ENCODE peak calls at places on chromosomes 3 and 15, in six cellular contexts. T is mesenchymal stem cell, V is IMR-90, R is sigmoid colon, P is cardiac muscle cell, U is lower lobe of right lung. E is an unnamed sample. For H3K4me1, the result is how much of the 10 kb centered on the place peaks cover.

GRCh38 chr15:78353093-78353492 is 12.9 kb downstream of the CRABP1 start:
- DNase-seq in T (no peak), U (no peak), V (peak), P (no peak), R (no peak), E (no peak)

GRCh38 chr3:184524981-184525336 is 36.6 kb upstream of the EPHB3 start:
- DNase-seq in U (no peak), T (no peak), V (no peak), P (no peak), R (no peak), E (no peak)

GRCh38 chr3:69204315-69204957 is 82.0 kb upstream of the LMOD3 start:
- DNase-seq in P (no peak), U (no peak), R (no peak), T (no peak), V (peak), E (no peak)

GRCh38 chr15:49490963-49491362 is 67.9 kb downstream of the FGF7 start:
- DNase-seq in P (peak), U (no peak), R (no peak), T (no peak), V (peak), E (no peak)

GRCh38 chr15:41790169-41790568 is 15.9 kb downstream of the MAPKBP1 start:
- DNase-seq in R (no peak), V (no peak), P (no peak), U (no peak), T (no peak), E (no peak)

GRCh38 chr3:143314291-143315093 is 194.9 kb downstream of the CHST2 start:
- DNase-seq in P (no peak), R (no peak), V (no peak), U (no peak), T (no peak), E (no peak)

GRCh38 chr3:147493666-147494065 is 84.5 kb downstream of the ZIC1 start:
- DNase-seq in V (no peak), R (no peak), U (no peak), T (no peak), P (no peak), E (no peak)

GRCh38 chr15:43267439-43267838 is 711 bp upstream of the TGM5 start:
- DNase-seq in U (no peak), V (no peak), T (no peak), R (no peak), P (no peak), E (no peak)

GRCh38 chr3:136960838-136961836 is 3.4 kb downstream of the IL20RB start:
- DNase-seq in U (no peak), V (no peak), P (no peak), R (no peak), T (peak), E (no peak)

GRCh38 chr3:127037021-127037400 is 54.1 kb downstream of the PLXNA1 start:
- DNase-seq in V (no peak), U (no peak), R (peak), T (no peak), P (no peak), E (no peak)

GRCh38 chr15:64825081-64825430 is 391 bp downstream of the PIF1 start:
- DNase-seq in T (no peak), U (no peak), R (peak), V (no peak), P (no peak), E (no peak)

GRCh38 chr3:178436773-178437172 is 99.5 kb upstream of the KCNMB2 start:
- DNase-seq in U (no peak), P (peak), R (no peak), V (peak), T (peak), E (no peak)

GRCh38 chr3:112746675-112747276 is 99.9 kb downstream of the CD200R1L start:
- DNase-seq in V (peak), T (peak), R (no peak), P (peak), U (no peak), E (no peak)

GRCh38 chr15:76625267-76625666 is 279.9 kb downstream of the SCAPER start:
- DNase-seq in P (no peak), T (no peak), V (no peak), R (no peak), U (no peak), E (no peak)

DNA sequence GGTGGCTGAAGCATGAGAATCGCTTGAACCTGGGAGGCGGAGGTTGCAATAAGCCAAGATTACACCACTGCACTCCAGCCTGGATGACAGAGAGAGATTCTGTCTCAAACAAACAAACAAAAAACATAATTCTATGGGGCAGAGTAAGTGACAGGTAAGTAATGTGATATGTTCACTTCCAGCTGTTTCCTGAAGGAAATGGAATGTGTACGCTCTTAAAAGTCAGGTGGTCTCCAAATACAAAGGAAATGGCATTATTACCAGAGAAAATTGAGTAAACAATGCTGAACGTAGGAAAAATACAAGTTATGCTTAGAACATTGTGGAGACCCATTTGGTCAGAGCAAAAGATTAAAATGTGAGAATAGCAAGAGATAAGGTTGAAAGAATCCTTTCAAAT is 278.5 kb downstream of the SCAPER start:
- DNase-seq in T (no peak), U (no peak), V (no peak), R (no peak), P (no peak), E (no peak)
- H3K27ac ChIP-seq in T (no peak), U (no peak), V (no peak), R (no peak), P (no peak), E (no peak)

GRCh38 chr3:192864943-192865342 is 52.7 kb downstream of the MB21D2 start:
- DNase-seq in U (no peak), T (peak), P (peak), V (peak), R (peak), E (no peak)
- H3K4me3 ChIP-seq in U (no peak), T (no peak), P (no peak), V (no peak), R (no peak), E (no peak)

GRCh38 chr3:129661766-129662165 is 55.3 kb upstream of the PLXND1 start:
- DNase-seq in V (no peak), T (no peak), U (no peak), R (no peak), P (no peak), E (no peak)

GRCh38 chr3:129663045-129663446 is 56.6 kb upstream of the PLXND1 start:
- DNase-seq in R (no peak), T (no peak), V (no peak), P (no peak), U (no peak), E (no peak)

GRCh38 chr3:129664040-129664646 is 57.7 kb upstream of the PLXND1 start:
- DNase-seq in U (no peak), V (no peak), P (no peak), R (no peak), T (no peak), E (no peak)

GRCh38 chr3:129665024-129665768 is 58.7 kb upstream of the PLXND1 start:
- DNase-seq in V (peak), R (no peak), P (peak), U (no peak), T (peak), E (no peak)

GRCh38 chr3:129662230-129662629 is 55.8 kb upstream of the PLXND1 start:
- DNase-seq in P (peak), T (no peak), R (no peak), U (no peak), V (no peak), E (no peak)
- H3K4me1 ChIP-seq in P (under half), T (under half), R (under half), U (under half), V (under half), E (under half)

GRCh38 chr15:22895465-22896190 is 57.2 kb downstream of the NIPA2 start:
- DNase-seq in P (no peak), R (no peak), U (no peak), V (peak), T (no peak), E (no peak)
- H3K27ac ChIP-seq in P (no peak), R (no peak), U (no peak), V (no peak), T (peak), E (no peak)

DNA sequence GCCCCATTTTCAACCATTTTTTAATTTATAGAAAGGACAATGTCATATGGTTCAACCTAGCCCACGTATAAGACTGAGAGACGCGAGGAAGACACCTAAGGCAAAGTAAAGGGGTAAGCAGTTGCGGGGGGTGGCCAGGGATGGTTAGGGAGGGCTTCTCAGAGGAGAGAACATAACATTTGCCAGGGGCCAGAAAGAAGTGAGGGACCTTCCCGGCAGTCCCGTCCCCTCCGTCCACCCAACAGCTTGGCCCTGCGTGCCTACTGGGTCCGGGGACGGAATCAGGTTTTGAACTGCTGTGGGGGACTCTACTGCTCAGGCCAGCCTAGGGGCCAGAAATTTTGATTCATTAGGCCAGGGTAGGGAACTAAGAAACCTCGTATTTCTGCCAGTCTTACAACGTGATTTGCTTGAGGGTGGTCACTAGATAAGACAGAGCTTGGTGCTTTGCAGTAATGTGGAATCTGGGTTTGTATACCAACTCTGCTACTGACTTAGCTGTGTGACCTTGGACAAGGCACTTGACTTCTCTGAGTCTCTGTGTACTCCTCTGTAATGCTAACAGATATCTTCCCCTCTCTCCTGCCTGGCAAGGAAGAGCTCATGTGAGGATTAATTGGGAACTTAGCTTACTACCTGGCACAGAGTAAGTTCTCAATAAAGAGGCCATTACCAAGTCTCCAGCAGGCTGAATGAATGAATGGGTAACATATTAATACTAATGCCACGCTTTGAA is 734 bp upstream of the SLC6A20 start:
- DNase-seq in P (no peak), V (no peak), U (no peak), R (no peak), T (no peak), E (no peak)
- H3K4me3 ChIP-seq in P (peak), V (no peak), U (peak), R (no peak), T (no peak), E (no peak)

DNA sequence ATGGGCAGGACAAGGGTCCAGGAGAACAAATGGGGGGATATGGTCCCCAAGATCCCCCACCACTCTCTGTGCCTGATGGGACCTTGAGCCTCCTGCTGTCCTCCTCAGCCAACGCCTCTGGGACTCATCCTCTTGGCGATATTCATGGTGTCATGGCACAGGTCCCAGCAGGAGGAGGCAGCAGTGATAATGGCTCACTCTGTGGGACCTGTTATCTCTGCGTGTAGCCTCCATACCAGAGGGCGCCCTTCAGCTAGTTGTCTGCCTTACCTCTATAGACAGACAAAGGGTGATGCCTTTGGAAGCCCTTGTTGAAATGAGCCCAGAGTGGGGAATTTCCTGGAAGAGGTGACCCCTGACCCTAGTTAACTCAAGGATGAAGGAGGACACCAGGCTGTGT is 7.4 kb downstream of the ZBTB47 start:
- DNase-seq in R (no peak), V (no peak), P (no peak), T (no peak), U (no peak), E (no peak)
- H3K4me1 ChIP-seq in R (half or more), V (under half), P (under half), T (under half), U (under half), E (under half)

DNA sequence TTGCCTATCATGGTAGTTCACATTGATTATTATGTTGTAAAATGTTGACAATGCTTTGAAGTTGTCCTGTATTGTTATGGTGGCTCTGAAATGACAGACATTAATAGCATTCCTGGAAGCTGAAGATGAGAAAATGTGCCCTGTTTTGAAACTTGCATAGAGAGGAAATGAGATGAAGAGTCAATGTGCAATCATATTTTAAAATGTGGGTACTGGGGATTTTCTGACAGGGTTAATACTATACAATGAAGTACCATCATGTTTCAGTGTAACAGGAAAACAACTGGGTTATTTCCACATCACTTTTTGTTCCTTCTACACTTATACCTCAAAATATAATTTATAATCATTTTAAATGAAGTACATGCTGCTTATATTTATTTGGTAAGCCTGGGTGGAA is 2.9 kb downstream of the RBMS3 start:
- DNase-seq in V (no peak), U (no peak), P (no peak), R (no peak), T (no peak), E (no peak)
- H3K27ac ChIP-seq in V (peak), U (peak), P (peak), R (peak), T (peak), E (no peak)

GRCh38 chr15:28107111-28107893 is 8.2 kb upstream of the OCA2 start:
- DNase-seq in V (no peak), T (peak), U (peak), P (peak), R (peak), E (no peak)
- H3K4me3 ChIP-seq in V (peak), T (peak), U (peak), P (peak), R (peak), E (peak)

GRCh38 chr3:16377847-16378302 is 112.9 kb downstream of the OXNAD1 start:
- DNase-seq in R (no peak), P (no peak), V (no peak), U (no peak), T (no peak), E (no peak)

GRCh38 chr3:16377196-16377595 is 112.2 kb downstream of the OXNAD1 start:
- DNase-seq in V (no peak), R (no peak), U (no peak), P (no peak), T (no peak), E (no peak)

GRCh38 chr3:16374047-16375019 is 109.3 kb downstream of the OXNAD1 start:
- DNase-seq in T (no peak), P (no peak), V (no peak), R (no peak), U (no peak), E (no peak)

GRCh38 chr3:16378415-16378814 is 113.4 kb downstream of the OXNAD1 start:
- DNase-seq in P (no peak), T (no peak), R (no peak), U (no peak), V (peak), E (no peak)

DNA sequence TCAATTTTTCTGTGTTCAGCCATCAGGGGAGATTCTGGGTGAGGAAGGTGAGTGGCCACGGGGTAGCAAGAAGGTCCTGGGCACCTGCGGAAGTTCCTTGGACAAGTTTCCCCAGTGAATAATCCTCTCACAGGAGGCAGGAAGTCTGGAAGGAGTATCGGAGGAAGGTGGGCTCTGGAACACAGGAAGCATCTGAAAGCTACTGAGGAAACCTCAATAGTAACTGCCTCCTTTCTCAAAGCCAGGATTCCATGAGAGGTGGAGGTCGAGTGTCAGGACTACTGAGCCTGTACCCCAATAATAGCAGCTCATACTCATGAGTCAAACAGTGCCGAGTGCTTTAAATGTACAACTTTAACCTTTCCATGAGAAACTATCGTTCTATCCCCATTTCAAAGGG is 110.9 kb downstream of the OXNAD1 start:
- DNase-seq in T (no peak), R (no peak), U (no peak), V (no peak), P (no peak), E (no peak)
- H3K4me1 ChIP-seq in T (under half), R (under half), U (under half), V (under half), P (under half), E (half or more)

DNA sequence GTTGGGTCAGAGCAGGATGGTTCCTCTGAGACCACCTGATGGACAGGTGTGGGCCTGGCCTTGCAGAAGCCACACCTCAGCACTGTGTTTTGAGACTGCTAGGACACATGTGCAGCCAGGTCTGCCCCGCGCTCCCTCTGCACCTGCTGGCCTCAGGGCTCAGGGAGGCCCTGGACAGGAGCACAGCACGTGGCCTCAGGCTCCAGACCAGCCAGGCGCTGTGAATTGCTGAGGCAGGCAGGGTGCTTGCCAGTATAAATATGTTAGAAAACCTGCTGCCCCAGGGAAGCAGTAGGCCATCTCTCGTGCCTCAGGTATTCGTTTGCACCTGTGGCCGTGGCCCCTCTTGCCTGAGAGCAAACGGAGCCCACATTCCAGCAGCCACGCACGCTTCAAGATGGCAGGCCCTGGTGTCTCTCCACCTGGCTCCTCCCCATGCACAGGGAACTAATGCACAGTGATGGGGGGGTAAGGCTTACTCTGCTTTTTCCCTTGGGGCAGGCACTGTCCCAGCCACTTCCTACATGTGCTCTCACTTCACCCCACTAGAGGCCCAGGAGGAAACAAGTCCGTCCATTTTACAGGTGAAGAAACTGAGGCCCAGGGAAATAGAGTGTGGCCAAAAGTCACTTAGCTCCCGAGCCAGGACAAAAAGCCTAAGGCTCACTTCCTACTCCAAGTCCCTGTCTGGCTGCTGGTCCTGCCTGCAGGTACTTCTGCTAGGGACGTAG is 20.4 kb downstream of the SEC61A1 start:
- DNase-seq in T (no peak), U (no peak), R (no peak), V (no peak), P (no peak), E (no peak)
- H3K27ac ChIP-seq in T (no peak), U (peak), R (peak), V (no peak), P (no peak), E (no peak)